ENCODE peak calls at places on chromosomes 2 and 18, in five cellular contexts. One of them, this sample, is unnamed.

GRCh38 chr2:233519787-233520611 is 46.6 kb downstream of the USP40 start:
- DNase-seq in left colon: no peak
- DNase-seq in A673: no peak
- DNase-seq in germinal center: peak
- DNase-seq in HCT116: no peak
- DNase-seq in this sample: peak

GRCh38 chr2:213376644-213377043 is 92.4 kb downstream of the SPAG16 start:
- DNase-seq in HCT116: no peak
- DNase-seq in germinal center: no peak
- DNase-seq in A673: no peak
- DNase-seq in left colon: no peak
- DNase-seq in this sample: no peak

GRCh38 chr2:145682536-145683157 is 1162.7 kb upstream of the ZEB2 start:
- DNase-seq in HCT116: no peak
- DNase-seq in A673: peak
- DNase-seq in left colon: no peak
- DNase-seq in germinal center: no peak
- DNase-seq in this sample: no peak

GRCh38 chr2:105405291-105405690 is 6.4 kb upstream of the FHL2 start:
- DNase-seq in germinal center: no peak
- DNase-seq in A673: no peak
- DNase-seq in left colon: no peak
- DNase-seq in HCT116: no peak
- DNase-seq in this sample: no peak

GRCh38 chr2:27681844-27682243 is 18.2 kb downstream of the SLC4A1AP start:
- DNase-seq in left colon: no peak
- DNase-seq in A673: no peak
- DNase-seq in germinal center: no peak
- DNase-seq in HCT116: no peak
- DNase-seq in this sample: no peak

GRCh38 chr2:232779935-232780334 is 3.6 kb upstream of the KCNJ13 start:
- DNase-seq in HCT116: no peak
- DNase-seq in left colon: no peak
- DNase-seq in A673: no peak
- DNase-seq in germinal center: no peak
- DNase-seq in this sample: no peak

GRCh38 chr2:207616185-207616584 is 9.0 kb downstream of the METTL21A start:
- DNase-seq in left colon: no peak
- DNase-seq in germinal center: no peak
- DNase-seq in A673: no peak
- DNase-seq in HCT116: no peak
- DNase-seq in this sample: no peak

GRCh38 chr2:200177971-200178911 is 128.3 kb upstream of the SPATS2L start:
- DNase-seq in left colon: no peak
- DNase-seq in germinal center: no peak
- DNase-seq in HCT116: no peak
- DNase-seq in A673: no peak
- DNase-seq in this sample: no peak

GRCh38 chr2:63050186-63050915 is at the start of gene OTX1:
- DNase-seq in HCT116: peak
- DNase-seq in A673: peak
- DNase-seq in left colon: peak
- DNase-seq in germinal center: peak
- DNase-seq in this sample: peak

GRCh38 chr2:73890301-73891092 is 2.3 kb upstream of the ACTG2 start:
- DNase-seq in A673: no peak
- DNase-seq in HCT116: no peak
- DNase-seq in left colon: no peak
- DNase-seq in germinal center: no peak
- DNase-seq in this sample: no peak

GRCh38 chr2:193332938-193333337 is 1138.2 kb upstream of the TMEFF2 start:
- DNase-seq in germinal center: no peak
- DNase-seq in A673: peak
- DNase-seq in left colon: no peak
- DNase-seq in HCT116: no peak
- DNase-seq in this sample: no peak

GRCh38 chr18:79786304-79786703 is 11.4 kb upstream of the KCNG2 start:
- DNase-seq in HCT116: no peak
- DNase-seq in germinal center: no peak
- DNase-seq in left colon: no peak
- DNase-seq in A673: no peak
- DNase-seq in this sample: no peak

GRCh38 chr2:191030521-191031154 is 16.7 kb upstream of the STAT1 start:
- DNase-seq in A673: peak
- DNase-seq in germinal center: peak
- DNase-seq in left colon: no peak
- DNase-seq in HCT116: no peak
- DNase-seq in this sample: peak

GRCh38 chr2:25981596-25982272 is 563 bp downstream of the KIF3C start:
- DNase-seq in germinal center: peak
- DNase-seq in left colon: peak
- DNase-seq in HCT116: no peak
- DNase-seq in A673: no peak
- DNase-seq in this sample: no peak

GRCh38 chr2:207750315-207750714 is 19.4 kb downstream of the FZD5 start:
- DNase-seq in left colon: no peak
- DNase-seq in A673: no peak
- DNase-seq in HCT116: no peak
- DNase-seq in germinal center: no peak
- DNase-seq in this sample: no peak

GRCh38 chr2:160194946-160195345 is 5.1 kb downstream of the ITGB6 start:
- DNase-seq in left colon: no peak
- DNase-seq in germinal center: no peak
- DNase-seq in A673: no peak
- DNase-seq in HCT116: no peak
- DNase-seq in this sample: no peak

GRCh38 chr2:54558188-54558975 is 102.3 kb downstream of the SPTBN1 start:
- DNase-seq in A673: peak
- DNase-seq in germinal center: peak
- DNase-seq in left colon: peak
- DNase-seq in HCT116: peak
- DNase-seq in this sample: peak

GRCh38 chr2:3200420-3200939 is 177.1 kb downstream of the EIPR1 start:
- DNase-seq in left colon: no peak
- DNase-seq in HCT116: no peak
- DNase-seq in germinal center: no peak
- DNase-seq in A673: peak
- DNase-seq in this sample: no peak

GRCh38 chr2:155223781-155224406 is 525.4 kb downstream of the KCNJ3 start:
- DNase-seq in HCT116: peak
- DNase-seq in germinal center: no peak
- DNase-seq in A673: peak
- DNase-seq in left colon: no peak
- DNase-seq in this sample: peak

GRCh38 chr2:27765621-27766286 is 5.8 kb upstream of the MRPL33 start:
- DNase-seq in A673: no peak
- DNase-seq in germinal center: peak
- DNase-seq in HCT116: peak
- DNase-seq in left colon: peak
- DNase-seq in this sample: no peak

GRCh38 chr2:109456776-109457175 is 157.0 kb downstream of the SEPTIN10 start:
- DNase-seq in A673: no peak
- DNase-seq in HCT116: no peak
- DNase-seq in germinal center: no peak
- DNase-seq in left colon: no peak
- DNase-seq in this sample: no peak

GRCh38 chr2:216083464-216084279 is 2.0 kb downstream of the TMEM169 start:
- DNase-seq in germinal center: no peak
- DNase-seq in A673: no peak
- DNase-seq in HCT116: no peak
- DNase-seq in left colon: no peak
- DNase-seq in this sample: no peak

GRCh38 chr2:163682695-163683094 is 53.1 kb downstream of the FIGN start:
- DNase-seq in HCT116: no peak
- DNase-seq in germinal center: no peak
- DNase-seq in A673: no peak
- DNase-seq in left colon: no peak
- DNase-seq in this sample: no peak

GRCh38 chr2:65402780-65403528 is 29.4 kb downstream of the SPRED2 start:
- DNase-seq in A673: no peak
- DNase-seq in left colon: no peak
- DNase-seq in germinal center: no peak
- DNase-seq in HCT116: no peak
- DNase-seq in this sample: no peak

GRCh38 chr2:158816797-158817196 is 21.7 kb downstream of the DAPL1 start:
- DNase-seq in HCT116: no peak
- DNase-seq in germinal center: no peak
- DNase-seq in A673: no peak
- DNase-seq in left colon: no peak
- DNase-seq in this sample: no peak

GRCh38 chr2:215391531-215391930 is 44.3 kb downstream of the FN1 start:
- DNase-seq in left colon: no peak
- DNase-seq in HCT116: peak
- DNase-seq in germinal center: peak
- DNase-seq in A673: no peak
- DNase-seq in this sample: no peak

GRCh38 chr2:101473911-101474751 is 781 bp downstream of the RFX8 start:
- DNase-seq in A673: no peak
- DNase-seq in HCT116: no peak
- DNase-seq in left colon: peak
- DNase-seq in germinal center: peak
- DNase-seq in this sample: no peak

GRCh38 chr2:23756593-23757292 is 170.2 kb downstream of the ATAD2B start:
- DNase-seq in A673: peak
- DNase-seq in HCT116: no peak
- DNase-seq in left colon: no peak
- DNase-seq in germinal center: no peak
- DNase-seq in this sample: no peak

GRCh38 chr2:95264626-95265025 is 9.6 kb upstream of the PROM2 start:
- DNase-seq in HCT116: no peak
- DNase-seq in germinal center: no peak
- DNase-seq in left colon: no peak
- DNase-seq in A673: no peak
- DNase-seq in this sample: no peak

GRCh38 chr2:238143239-238143951 is 4.9 kb downstream of the KLHL30 start:
- DNase-seq in HCT116: peak
- DNase-seq in left colon: no peak
- DNase-seq in A673: no peak
- DNase-seq in germinal center: no peak
- DNase-seq in this sample: no peak

GRCh38 chr2:229150317-229150716 is 120.8 kb downstream of the PID1 start:
- DNase-seq in A673: no peak
- DNase-seq in HCT116: no peak
- DNase-seq in left colon: no peak
- DNase-seq in germinal center: no peak
- DNase-seq in this sample: no peak

GRCh38 chr18:6557052-6557451 is 142.3 kb upstream of the L3MBTL4 start:
- DNase-seq in germinal center: no peak
- DNase-seq in A673: no peak
- DNase-seq in left colon: no peak
- DNase-seq in HCT116: no peak
- DNase-seq in this sample: no peak

GRCh38 chr2:112674229-112674628 is 28.5 kb downstream of the SLC20A1 start:
- DNase-seq in germinal center: no peak
- DNase-seq in left colon: peak
- DNase-seq in HCT116: no peak
- DNase-seq in A673: no peak
- DNase-seq in this sample: no peak

GRCh38 chr18:36546876-36547275 is 249.4 kb downstream of the FHOD3 start:
- DNase-seq in left colon: no peak
- DNase-seq in germinal center: no peak
- DNase-seq in HCT116: no peak
- DNase-seq in A673: no peak
- DNase-seq in this sample: no peak

GRCh38 chr2:203567786-203568185 is 32.7 kb upstream of the RAPH1 start:
- DNase-seq in A673: no peak
- DNase-seq in germinal center: no peak
- DNase-seq in left colon: no peak
- DNase-seq in HCT116: no peak
- DNase-seq in this sample: no peak

GRCh38 chr2:178105566-178105965 is 6.7 kb upstream of the RBM45 start:
- DNase-seq in HCT116: no peak
- DNase-seq in germinal center: no peak
- DNase-seq in left colon: peak
- DNase-seq in A673: no peak
- DNase-seq in this sample: no peak

GRCh38 chr2:226799211-226799975 is at the start of gene IRS1:
- DNase-seq in HCT116: peak
- DNase-seq in germinal center: peak
- DNase-seq in left colon: peak
- DNase-seq in A673: peak
- DNase-seq in this sample: peak

GRCh38 chr2:201220102-201220570 is 37.2 kb downstream of the CASP10 start:
- DNase-seq in A673: no peak
- DNase-seq in HCT116: no peak
- DNase-seq in germinal center: no peak
- DNase-seq in left colon: peak
- DNase-seq in this sample: peak

GRCh38 chr2:168560817-168561485 is 104.9 kb downstream of the CERS6 start:
- DNase-seq in left colon: no peak
- DNase-seq in HCT116: no peak
- DNase-seq in A673: no peak
- DNase-seq in germinal center: no peak
- DNase-seq in this sample: peak

This sample was measured in MM.1S.